ENCODE peak calls at places on chromosomes 16 and 17, in five cellular contexts. One of them, this sample, is unnamed.

GRCh38 chr17:73773702-73774101 is 129.5 kb upstream of the SDK2 start:
- DNase-seq in NCI-H1694: no peak
- DNase-seq in hippocampal formation: no peak
- DNase-seq in stimulated activated naive B cell treated with anti-CD40 and anti-IgM and Interleukin-4, amounts not matched to agents 10 μg/mL and 1 μg/mL and 100 μg/mL, for 72 hours: no peak
- DNase-seq in Right ventricle myocardium superior: no peak
- DNase-seq in this sample: no peak

GRCh38 chr17:76327689-76328088 is 19.6 kb upstream of the QRICH2 start:
- DNase-seq in NCI-H1694: no peak
- DNase-seq in hippocampal formation: no peak
- DNase-seq in Right ventricle myocardium superior: no peak
- DNase-seq in stimulated activated naive B cell treated with anti-CD40 and anti-IgM and Interleukin-4, amounts not matched to agents 10 μg/mL and 1 μg/mL and 100 μg/mL, for 72 hours: no peak
- DNase-seq in this sample: no peak

GRCh38 chr16:80971814-80972213 is 34.9 kb downstream of the CMC2 start:
- DNase-seq in hippocampal formation: no peak
- DNase-seq in NCI-H1694: no peak
- DNase-seq in Right ventricle myocardium superior: no peak
- DNase-seq in stimulated activated naive B cell treated with anti-CD40 and anti-IgM and Interleukin-4, amounts not matched to agents 10 μg/mL and 1 μg/mL and 100 μg/mL, for 72 hours: no peak
- DNase-seq in this sample: no peak

GRCh38 chr16:84423416-84423837 is 55.1 kb downstream of the ATP2C2 start:
- DNase-seq in NCI-H1694: peak
- DNase-seq in stimulated activated naive B cell treated with anti-CD40 and anti-IgM and Interleukin-4, amounts not matched to agents 10 μg/mL and 1 μg/mL and 100 μg/mL, for 72 hours: no peak
- DNase-seq in Right ventricle myocardium superior: no peak
- DNase-seq in hippocampal formation: peak
- DNase-seq in this sample: no peak

GRCh38 chr16:57999366-57999970 is 1.0 kb downstream of the ZNF319 start:
- DNase-seq in NCI-H1694: no peak
- DNase-seq in hippocampal formation: no peak
- DNase-seq in stimulated activated naive B cell treated with anti-CD40 and anti-IgM and Interleukin-4, amounts not matched to agents 10 μg/mL and 1 μg/mL and 100 μg/mL, for 72 hours: no peak
- DNase-seq in Right ventricle myocardium superior: peak
- DNase-seq in this sample: peak

GRCh38 chr16:85222151-85222863 is 110.0 kb upstream of the CIBAR2 start:
- DNase-seq in hippocampal formation: no peak
- DNase-seq in stimulated activated naive B cell treated with anti-CD40 and anti-IgM and Interleukin-4, amounts not matched to agents 10 μg/mL and 1 μg/mL and 100 μg/mL, for 72 hours: no peak
- DNase-seq in NCI-H1694: no peak
- DNase-seq in Right ventricle myocardium superior: no peak
- DNase-seq in this sample: no peak

GRCh38 chr16:1518626-1519135 is 14.8 kb upstream of the TMEM204 start:
- DNase-seq in Right ventricle myocardium superior: no peak
- DNase-seq in NCI-H1694: no peak
- DNase-seq in stimulated activated naive B cell treated with anti-CD40 and anti-IgM and Interleukin-4, amounts not matched to agents 10 μg/mL and 1 μg/mL and 100 μg/mL, for 72 hours: no peak
- DNase-seq in hippocampal formation: no peak
- DNase-seq in this sample: no peak

GRCh38 chr17:2011421-2012371 is 13.4 kb downstream of the RTN4RL1 start:
- DNase-seq in stimulated activated naive B cell treated with anti-CD40 and anti-IgM and Interleukin-4, amounts not matched to agents 10 μg/mL and 1 μg/mL and 100 μg/mL, for 72 hours: no peak
- DNase-seq in hippocampal formation: no peak
- DNase-seq in Right ventricle myocardium superior: no peak
- DNase-seq in NCI-H1694: no peak
- DNase-seq in this sample: no peak

GRCh38 chr17:49339359-49339758 is 22.7 kb downstream of the ZNF652 start:
- DNase-seq in stimulated activated naive B cell treated with anti-CD40 and anti-IgM and Interleukin-4, amounts not matched to agents 10 μg/mL and 1 μg/mL and 100 μg/mL, for 72 hours: no peak
- DNase-seq in NCI-H1694: no peak
- DNase-seq in Right ventricle myocardium superior: no peak
- DNase-seq in hippocampal formation: no peak
- DNase-seq in this sample: no peak

GRCh38 chr16:12531937-12532336 is 271.8 kb downstream of the CPPED1 start:
- DNase-seq in Right ventricle myocardium superior: no peak
- DNase-seq in stimulated activated naive B cell treated with anti-CD40 and anti-IgM and Interleukin-4, amounts not matched to agents 10 μg/mL and 1 μg/mL and 100 μg/mL, for 72 hours: no peak
- DNase-seq in hippocampal formation: no peak
- DNase-seq in NCI-H1694: no peak
- DNase-seq in this sample: no peak

GRCh38 chr17:67995568-67996191 is 589 bp downstream of the C17orf58 start:
- DNase-seq in NCI-H1694: no peak
- DNase-seq in stimulated activated naive B cell treated with anti-CD40 and anti-IgM and Interleukin-4, amounts not matched to agents 10 μg/mL and 1 μg/mL and 100 μg/mL, for 72 hours: no peak
- DNase-seq in Right ventricle myocardium superior: peak
- DNase-seq in hippocampal formation: no peak
- DNase-seq in this sample: peak

GRCh38 chr17:78272914-78273258 is 41.5 kb downstream of the TMEM235 start:
- DNase-seq in hippocampal formation: no peak
- DNase-seq in Right ventricle myocardium superior: no peak
- DNase-seq in NCI-H1694: no peak
- DNase-seq in stimulated activated naive B cell treated with anti-CD40 and anti-IgM and Interleukin-4, amounts not matched to agents 10 μg/mL and 1 μg/mL and 100 μg/mL, for 72 hours: no peak
- DNase-seq in this sample: no peak

GRCh38 chr17:60817187-60817586 is 139.5 kb downstream of the BCAS3 start:
- DNase-seq in Right ventricle myocardium superior: no peak
- DNase-seq in hippocampal formation: no peak
- DNase-seq in NCI-H1694: no peak
- DNase-seq in stimulated activated naive B cell treated with anti-CD40 and anti-IgM and Interleukin-4, amounts not matched to agents 10 μg/mL and 1 μg/mL and 100 μg/mL, for 72 hours: no peak
- DNase-seq in this sample: no peak